ENCODE peak calls at places on chromosomes 12 and 14, in eight cellular contexts. U is HCT116; G is CD4-positive, alpha-beta memory T cell; W is NT2/D1; N is cardiac muscle cell; P is hepatocyte; V is aorta; S is Karpas-422. K is an unnamed sample.
A peak's percentile ranks its signal among the peaks of the same experiment; 100 is the strongest.

GRCh38 chr14:101882141-101882935 is 82.0 kb upstream of the DYNC1H1 start:
- DNase-seq in U (no peak), G (no peak), W (no peak), N (no peak), P (no peak), V (no peak), S (no peak), K (no peak)

GRCh38 chr12:52423661-52424503 is 10.3 kb downstream of the KRT75 start:
- DNase-seq in U (no peak), G (no peak), W (no peak), N (peak; percentile 35), P (no peak), V (no peak), S (no peak), K (no peak)

GRCh38 chr14:64937821-64938193 is 4.7 kb downstream of the GPX2 start:
- DNase-seq in U (no peak), G (no peak), W (no peak), N (peak; percentile 26), P (no peak), V (no peak), S (no peak), K (no peak)

GRCh38 chr14:51079085-51079484 is 15.8 kb downstream of the TRIM9 start:
- DNase-seq in U (no peak), G (no peak), W (no peak), N (peak; percentile 64), P (no peak), V (no peak), S (no peak), K (no peak)

GRCh38 chr14:30330452-30330851 is 228.5 kb upstream of the G2E3 start:
- DNase-seq in U (peak; percentile 6), G (no peak), W (peak; percentile 5), N (peak; percentile 14), P (no peak), V (no peak), S (peak; percentile 77), K (no peak)

GRCh38 chr14:38199076-38199475 is 8.6 kb upstream of the SSTR1 start:
- DNase-seq in U (no peak), G (no peak), W (no peak), N (no peak), P (no peak), V (no peak), S (no peak), K (no peak)

GRCh38 chr14:101060171-101060601 is 156.7 kb upstream of the RTL1 start:
- DNase-seq in U (no peak), G (no peak), W (no peak), N (no peak), P (no peak), V (peak; percentile 36), S (peak; percentile 53), K (no peak)

GRCh38 chr12:104921340-104921739 is 36.8 kb downstream of the SLC41A2 start:
- DNase-seq in U (no peak), G (no peak), W (no peak), N (no peak), P (no peak), V (no peak), S (no peak), K (no peak)

GRCh38 chr14:105150368-105151111 is 18.0 kb downstream of the JAG2 start:
- DNase-seq in U (no peak), G (no peak), W (no peak), N (no peak), P (no peak), V (peak; percentile 39), S (no peak), K (no peak)

GRCh38 chr12:12925383-12925782 is 26.6 kb downstream of the GPRC5D start:
- DNase-seq in U (no peak), G (no peak), W (no peak), N (peak; percentile 47), P (no peak), V (no peak), S (no peak), K (no peak)

GRCh38 chr14:96805906-96806305 is 8.7 kb downstream of the VRK1 start:
- DNase-seq in U (no peak), G (no peak), W (no peak), N (no peak), P (no peak), V (no peak), S (no peak), K (no peak)

GRCh38 chr12:113133036-113133435 is 2.5 kb downstream of the RASAL1 start:
- DNase-seq in U (no peak), G (no peak), W (no peak), N (no peak), P (no peak), V (no peak), S (no peak), K (no peak)

GRCh38 chr12:50765325-50765911 is 1.5 kb downstream of the ATF1 start:
- DNase-seq in U (no peak), G (peak; percentile 60), W (no peak), N (peak; percentile 50), P (peak; percentile 53), V (no peak), S (peak; percentile 75), K (no peak)

GRCh38 chr12:116236986-116237385 is 40.5 kb downstream of the MED13L start:
- DNase-seq in U (no peak), G (no peak), W (no peak), N (no peak), P (no peak), V (no peak), S (no peak), K (no peak)

GRCh38 chr12:5944688-5945070 is 380 bp downstream of the ANO2 start:
- DNase-seq in U (no peak), G (no peak), W (no peak), N (peak; percentile 6), P (no peak), V (no peak), S (no peak), K (no peak)

GRCh38 chr12:102948941-102949352 is 8.5 kb upstream of the ASCL1 start:
- DNase-seq in U (peak; percentile 23), G (peak; percentile 21), W (no peak), N (peak; percentile 60), P (peak; percentile 64), V (no peak), S (peak; percentile 77), K (no peak)

DNA sequence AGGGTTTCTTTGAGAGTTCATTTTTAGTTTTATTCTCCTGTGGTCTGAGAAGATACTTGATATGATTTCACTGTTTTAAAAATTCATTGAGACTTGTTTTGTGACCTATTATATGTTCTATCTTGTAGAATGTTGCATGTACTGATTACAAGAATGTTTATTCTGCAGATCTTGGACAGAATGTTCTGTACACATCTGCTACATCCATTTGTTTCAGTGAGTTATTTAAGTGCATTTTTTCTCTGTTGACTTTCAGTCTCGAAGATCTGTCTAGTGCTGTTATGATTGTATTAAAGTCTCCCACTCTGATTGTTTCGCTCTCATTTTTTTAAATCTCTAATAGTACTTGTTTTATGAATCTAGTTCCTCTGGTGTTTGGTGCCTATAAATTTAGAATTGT is 1319.8 kb downstream of the TMEM121 start:
- DNase-seq in U (no peak), G (no peak), W (no peak), N (no peak), P (no peak), V (no peak), S (no peak), K (no peak)
- H3K9me3 ChIP-seq in U (no peaks in the 10 kb centered on the region), G (no peaks in the 10 kb centered on the region), W (no peaks in the 10 kb centered on the region), N (peaks cover 3% of the 10 kb centered on the region), P (no peaks in the 10 kb centered on the region), V (no peaks in the 10 kb centered on the region), S (no peaks in the 10 kb centered on the region), K (no peaks in the 10 kb centered on the region)

GRCh38 chr14:92012121-92012748 is 27.6 kb downstream of the TRIP11 start:
- DNase-seq in U (no peak), G (no peak), W (no peak), N (no peak), P (no peak), V (no peak), S (no peak), K (no peak)
- H3K36me3 ChIP-seq in U (peaks cover 16% of the 10 kb centered on the region), G (peaks cover 40% of the 10 kb centered on the region), W (peaks cover 37% of the 10 kb centered on the region), N (peaks cover 54% of the 10 kb centered on the region), P (no peaks in the 10 kb centered on the region), V (peaks cover 4% of the 10 kb centered on the region), S (peaks cover 56% of the 10 kb centered on the region), K (peaks cover 47% of the 10 kb centered on the region)

DNA sequence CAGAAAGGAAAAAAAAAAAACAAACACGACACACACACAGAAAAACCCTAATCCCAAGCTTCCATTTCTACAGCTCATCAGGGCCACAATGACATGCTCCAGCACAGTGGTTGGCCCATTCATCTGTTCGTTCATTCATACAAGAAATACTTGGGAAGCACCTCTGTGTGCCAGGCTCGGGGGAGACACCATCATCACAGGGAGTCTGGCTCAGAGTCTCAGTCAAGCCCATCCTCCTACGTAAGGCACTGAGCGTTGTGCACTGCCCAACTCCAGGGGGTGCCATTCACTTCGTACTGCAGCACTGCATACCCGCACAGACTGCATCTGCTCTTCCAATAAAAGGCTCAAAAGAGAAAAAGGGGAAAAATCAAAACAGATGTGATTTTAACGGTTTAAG is 15.3 kb downstream of the VPS37B start:
- DNase-seq in U (no peak), G (no peak), W (no peak), N (peak; percentile 73), P (no peak), V (peak; percentile 55), S (peak; percentile 73), K (peak; percentile 69)
- H3K9me3 ChIP-seq in U (no peaks in the 10 kb centered on the region), G (no peaks in the 10 kb centered on the region), W (no peaks in the 10 kb centered on the region), N (no peaks in the 10 kb centered on the region), P (no peaks in the 10 kb centered on the region), V (no peaks in the 10 kb centered on the region), S (no peaks in the 10 kb centered on the region), K (no peaks in the 10 kb centered on the region)

GRCh38 chr14:66379116-66379515 is 107.1 kb upstream of the CCDC196 start:
- DNase-seq in U (no peak), G (no peak), W (no peak), N (no peak), P (no peak), V (no peak), S (no peak), K (no peak)
- H3K36me3 ChIP-seq in U (no peaks in the 10 kb centered on the region), G (no peaks in the 10 kb centered on the region), W (no peaks in the 10 kb centered on the region), N (no peaks in the 10 kb centered on the region), P (no peaks in the 10 kb centered on the region), V (no peaks in the 10 kb centered on the region), S (no peaks in the 10 kb centered on the region), K (no peaks in the 10 kb centered on the region)

DNA sequence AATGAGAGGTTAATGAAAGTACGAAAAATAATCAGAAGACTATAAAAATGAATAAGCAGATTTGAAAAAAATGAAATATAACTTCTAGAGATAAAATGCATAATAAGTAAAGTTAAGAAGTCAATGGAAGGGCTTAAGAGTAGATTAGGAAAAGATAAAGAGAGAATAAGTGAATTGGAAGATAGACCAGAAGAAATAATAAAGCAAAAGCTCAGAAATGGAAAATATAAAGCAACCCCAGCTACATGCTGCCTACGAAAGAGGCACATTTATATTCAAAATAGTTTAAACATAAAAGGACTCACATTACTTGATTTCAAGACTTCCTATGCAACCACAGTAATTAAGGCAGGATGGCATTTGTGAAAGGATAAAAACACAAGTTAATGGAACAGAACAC is 19.9 kb downstream of the ZNF605 start:
- DNase-seq in U (no peak), G (no peak), W (no peak), N (no peak), P (no peak), V (no peak), S (no peak), K (no peak)
- H3K9me3 ChIP-seq in U (peaks cover 5% of the 10 kb centered on the region), G (no peaks in the 10 kb centered on the region), W (peaks cover 81% of the 10 kb centered on the region), N (no peaks in the 10 kb centered on the region), P (peaks cover 33% of the 10 kb centered on the region), V (peaks cover 18% of the 10 kb centered on the region), S (peaks cover 21% of the 10 kb centered on the region), K (peaks cover 6% of the 10 kb centered on the region)

DNA sequence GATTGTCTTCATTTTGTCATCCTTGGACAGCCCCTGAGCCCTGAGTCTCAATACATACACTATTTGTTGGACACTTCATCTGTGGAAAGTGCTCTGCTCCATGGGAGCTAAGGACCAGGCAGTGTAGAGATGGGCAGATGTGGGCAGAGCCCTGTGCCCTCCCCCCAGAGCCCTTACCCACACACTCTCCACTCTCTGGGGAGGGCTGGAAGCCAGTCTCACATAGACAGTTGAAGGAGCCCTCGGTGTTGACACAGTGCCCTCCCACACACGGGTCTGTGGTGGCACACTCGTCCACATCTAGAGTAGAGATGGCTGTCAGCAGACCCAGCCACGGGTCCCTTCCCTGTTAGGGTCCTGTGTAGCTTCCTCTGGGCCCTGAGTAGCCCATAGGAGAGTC is 14.2 kb downstream of the ISCA2 start:
- DNase-seq in U (no peak), G (no peak), W (no peak), N (no peak), P (no peak), V (no peak), S (no peak), K (no peak)
- H3K36me3 ChIP-seq in U (no peaks in the 10 kb centered on the region), G (no peaks in the 10 kb centered on the region), W (peaks cover 10% of the 10 kb centered on the region), N (no peaks in the 10 kb centered on the region), P (no peaks in the 10 kb centered on the region), V (no peaks in the 10 kb centered on the region), S (no peaks in the 10 kb centered on the region), K (no peaks in the 10 kb centered on the region)